ENCODE peak calls at places on chromosome 22, in four cellular contexts. C is HepG2, X is K562, L is A549. D is an unnamed sample.

GRCh38 chr22:25389541-25389919 is 170.1 kb downstream of the CRYBB2 start:
- DNase-seq in C (no peak), X (no peak), L (no peak), D (no peak)

GRCh38 chr22:37449281-37449680 is 22.0 kb upstream of the ELFN2 start:
- DNase-seq in C (no peak), X (no peak), L (no peak), D (no peak)

GRCh38 chr22:37625737-37626136 is 13.7 kb upstream of the SH3BP1 start:
- DNase-seq in C (no peak), X (no peak), L (no peak), D (no peak)

GRCh38 chr22:38415561-38416321 is 39.3 kb downstream of the KCNJ4 start:
- DNase-seq in C (no peak), X (no peak), L (no peak), D (peak)

GRCh38 chr22:36365020-36365411 is 22.8 kb downstream of the MYH9 start:
- DNase-seq in C (no peak), X (peak), L (peak), D (no peak)

GRCh38 chr22:35756722-35757121 is 39.0 kb downstream of the APOL5 start:
- DNase-seq in C (no peak), X (no peak), L (no peak), D (no peak)

GRCh38 chr22:36585841-36586240 is 56.9 kb upstream of the EIF3D start:
- DNase-seq in C (no peak), X (no peak), L (no peak), D (no peak)

GRCh38 chr22:32775957-32776356 is 25.5 kb upstream of the TIMP3 start:
- DNase-seq in C (peak), X (peak), L (no peak), D (no peak)

GRCh38 chr22:46622081-46622521 is 1.9 kb downstream of the GRAMD4 start:
- DNase-seq in C (no peak), X (no peak), L (no peak), D (no peak)

GRCh38 chr22:42114721-42115120 is 15.9 kb downstream of the CYP2D6 start:
- DNase-seq in C (peak), X (no peak), L (peak), D (peak)

GRCh38 chr22:42910221-42910942 is 53.3 kb upstream of the ARFGAP3 start:
- DNase-seq in C (no peak), X (no peak), L (no peak), D (no peak)

GRCh38 chr22:32649515-32650200 is 151.8 kb upstream of the TIMP3 start:
- DNase-seq in C (no peak), X (peak), L (no peak), D (no peak)

GRCh38 chr22:43435851-43436535 is 24.2 kb downstream of the MPPED1 start:
- DNase-seq in C (no peak), X (no peak), L (no peak), D (no peak)

GRCh38 chr22:47288640-47289039 is 526.2 kb downstream of the TBC1D22A start:
- DNase-seq in C (no peak), X (no peak), L (no peak), D (peak)

GRCh38 chr22:37843746-37844089 is 416 bp downstream of the ANKRD54 start:
- DNase-seq in C (no peak), X (peak), L (no peak), D (peak)

GRCh38 chr22:39567135-39567946 is 3.2 kb upstream of the CACNA1I start:
- DNase-seq in C (no peak), X (no peak), L (no peak), D (no peak)

GRCh38 chr22:43473031-43473430 is 61.2 kb downstream of the MPPED1 start:
- DNase-seq in C (no peak), X (no peak), L (no peak), D (no peak)

GRCh38 chr22:43186272-43187170 is at the start of gene TTLL12:
- DNase-seq in C (no peak), X (no peak), L (peak), D (peak)

GRCh38 chr22:35838849-35839646 is 121.4 kb downstream of the APOL5 start:
- DNase-seq in C (peak), X (no peak), L (no peak), D (peak)

GRCh38 chr22:47781024-47781423 is 1018.6 kb downstream of the TBC1D22A start:
- DNase-seq in C (no peak), X (no peak), L (no peak), D (no peak)

GRCh38 chr22:45304971-45305370 is 4.8 kb upstream of the FAM118A start:
- DNase-seq in C (no peak), X (no peak), L (no peak), D (no peak)

GRCh38 chr22:23001463-23001862 is 68.9 kb upstream of the GNAZ start:
- DNase-seq in C (no peak), X (no peak), L (no peak), D (no peak)

GRCh38 chr22:45207981-45208664 is 32.6 kb downstream of the KIAA0930 start:
- DNase-seq in C (no peak), X (no peak), L (no peak), D (no peak)

GRCh38 chr22:23113067-23113846 is 28.5 kb downstream of the RSPH14 start:
- DNase-seq in C (no peak), X (peak), L (no peak), D (no peak)

GRCh38 chr22:19942886-19943664 is 1.5 kb upstream of the TXNRD2 start:
- DNase-seq in C (peak), X (peak), L (no peak), D (no peak)

GRCh38 chr22:44410396-44411056 is 87.5 kb downstream of the RTL6 start:
- DNase-seq in C (no peak), X (no peak), L (no peak), D (no peak)

GRCh38 chr22:31329029-31329428 is 17.1 kb downstream of the PATZ1 start:
- DNase-seq in C (no peak), X (no peak), L (no peak), D (no peak)

GRCh38 chr22:49663311-49663711 is 164.4 kb downstream of the BRD1 start:
- DNase-seq in C (no peak), X (no peak), L (no peak), D (no peak)

GRCh38 chr22:49663823-49664222 is 163.8 kb downstream of the BRD1 start:
- DNase-seq in C (no peak), X (no peak), L (no peak), D (no peak)

GRCh38 chr22:49664891-49665290 is 162.8 kb downstream of the BRD1 start:
- DNase-seq in C (no peak), X (no peak), L (no peak), D (no peak)

GRCh38 chr22:49662681-49663080 is 165.0 kb downstream of the BRD1 start:
- DNase-seq in C (no peak), X (no peak), L (no peak), D (no peak)

DNA sequence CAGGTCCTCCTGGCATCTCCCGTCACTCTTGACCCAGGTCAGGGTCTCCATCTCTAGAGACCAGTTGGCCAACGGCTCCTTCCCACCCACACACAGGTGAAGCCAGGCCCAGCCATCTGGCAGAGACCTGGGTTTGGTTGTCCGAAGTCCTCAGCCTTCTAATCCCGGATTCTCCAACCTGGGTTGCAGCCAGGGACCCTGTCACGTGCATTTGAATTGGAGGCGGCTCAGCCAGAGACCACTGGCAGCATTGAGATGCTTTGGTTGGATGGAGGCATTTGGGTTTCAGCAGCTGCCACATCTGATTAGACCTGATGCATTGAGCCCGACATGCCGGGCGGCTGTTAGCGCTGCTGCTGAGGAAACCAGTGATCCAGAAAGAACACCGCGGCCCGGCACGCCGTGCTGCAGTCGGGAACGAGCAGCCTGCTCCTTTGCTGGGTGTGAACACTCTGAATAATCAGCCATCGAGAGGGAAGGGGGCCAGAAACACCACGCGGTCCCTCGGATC is 163.2 kb downstream of the BRD1 start:
- DNase-seq in C (no peak), X (no peak), L (no peak), D (no peak)
- TF ChIP-seq HMGXB4 in C (no peak), X (no peak), L (no peak), D (no peak)

GRCh38 chr22:26804315-26804714 is 146.9 kb downstream of the MIAT start:
- DNase-seq in C (no peak), X (no peak), L (no peak), D (no peak)

GRCh38 chr22:26801449-26801848 is 144.1 kb downstream of the MIAT start:
- DNase-seq in C (no peak), X (no peak), L (no peak), D (no peak)

GRCh38 chr22:26800858-26801257 is 143.5 kb downstream of the MIAT start:
- DNase-seq in C (no peak), X (peak), L (no peak), D (peak)

GRCh38 chr22:26806445-26807170 is 149.2 kb downstream of the MIAT start:
- DNase-seq in C (no peak), X (no peak), L (no peak), D (no peak)

GRCh38 chr22:26805131-26805530 is 147.7 kb downstream of the MIAT start:
- DNase-seq in C (no peak), X (no peak), L (no peak), D (no peak)
- TF ChIP-seq HMGXB4 in C (no peak), X (no peak), L (no peak), D (no peak)

GRCh38 chr22:48820481-48821345 is 1007.0 kb downstream of the BRD1 start:
- DNase-seq in C (no peak), X (no peak), L (no peak), D (no peak)
- TF ChIP-seq HMGXB4 in C (no peak), X (no peak), L (no peak), D (no peak)

GRCh38 chr22:21457023-21457787 is 10.0 kb upstream of the TMEM191C start:
- DNase-seq in C (peak), X (no peak), L (peak), D (peak)
- TF ChIP-seq HMGXB4 in C (peak), X (no peak), L (no peak), D (no peak)

GRCh38 chr22:30279389-30279788 is 9.9 kb downstream of the CASTOR1 start:
- DNase-seq in C (no peak), X (no peak), L (no peak), D (no peak)
- TF ChIP-seq HMGXB4 in C (no peak), X (no peak), L (no peak), D (no peak)

D was measured in WTC11.